ENCODE peak calls at places on chromosomes 13 and 19, in ten cellular contexts. C is heart right ventricle, R is tibial nerve, N is fibroblast of lung, U is glutamatergic neuron, T is fibroblast of pulmonary artery, O is heart left ventricle, K is foreskin fibroblast, E is neural progenitor cell, L is sigmoid colon. J is an unnamed sample.

GRCh38 chr19:45446944-45447343 is 20.9 kb upstream of the FOSB start:
- DNase-seq in T (no peak), C (no peak), E (no peak), O (no peak), U (no peak), R (no peak), K (peak; percentile 71), N (no peak), L (no peak), J (peak; percentile 96)

GRCh38 chr13:24148414-24149305 is 11.9 kb upstream of the SPATA13 start:
- DNase-seq in E (no peak), O (no peak), R (no peak), K (peak; percentile 97), C (no peak), N (peak; percentile 97), L (no peak), U (no peak), T (peak; percentile 97), J (peak; percentile 48)

GRCh38 chr13:80924596-80924995 is 583.7 kb upstream of the SPRY2 start:
- DNase-seq in E (no peak), C (peak; percentile 24), U (no peak), O (peak; percentile 51), T (peak; percentile 84), L (no peak), R (no peak), K (peak; percentile 85), N (peak; percentile 59), J (no peak)

GRCh38 chr13:27022571-27023311 is 148.9 kb downstream of the USP12 start:
- DNase-seq in K (peak; percentile 60), C (no peak), U (no peak), T (no peak), O (no peak), L (peak; percentile 85), N (peak; percentile 94), E (no peak), R (no peak), J (no peak)

GRCh38 chr13:112688560-112689497 is 1.0 kb upstream of the ATP11A start:
- DNase-seq in O (peak; percentile 54), R (peak; percentile 40), T (peak; percentile 6), E (peak; percentile 58), U (peak; percentile 40), N (peak; percentile 4), L (no peak), K (peak; percentile 45), C (no peak), J (no peak)

GRCh38 chr13:77389617-77389984 is 62.7 kb upstream of the MYCBP2 start:
- DNase-seq in C (no peak), K (no peak), O (no peak), N (no peak), R (no peak), T (no peak), U (no peak), L (no peak), E (no peak), J (no peak)

GRCh38 chr13:37109080-37109678 is 3.7 kb upstream of the CSNK1A1L start:
- DNase-seq in K (peak; percentile 70), C (peak; percentile 23), N (peak; percentile 69), U (no peak), L (no peak), R (peak; percentile 58), T (peak; percentile 79), O (no peak), E (peak; percentile 30), J (no peak)

GRCh38 chr19:56837892-56838679 is 2.4 kb downstream of the PEG3 start:
- DNase-seq in U (peak; percentile 81), R (peak; percentile 50), T (peak; percentile 32), N (peak; percentile 68), K (peak; percentile 53), O (peak; percentile 82), E (no peak), L (peak; percentile 86), C (peak; percentile 69), J (no peak)

GRCh38 chr19:5138606-5139594 is 170.0 kb downstream of the KDM4B start:
- DNase-seq in N (peak; percentile 20), K (peak; percentile 60), U (no peak), T (peak; percentile 93), C (peak; percentile 62), E (no peak), O (peak; percentile 52), L (no peak), R (peak; percentile 33), J (no peak)

GRCh38 chr13:91132786-91133185 is 214.7 kb upstream of the MIR17HG start:
- DNase-seq in E (no peak), U (no peak), K (no peak), R (no peak), O (no peak), L (no peak), N (no peak), C (peak; percentile 23), T (peak; percentile 69), J (no peak)

GRCh38 chr13:27607125-27607524 is 13.2 kb downstream of the LNX2 start:
- DNase-seq in U (no peak), T (peak; percentile 88), L (no peak), O (no peak), E (no peak), N (peak; percentile 90), R (no peak), C (peak; percentile 23), K (peak; percentile 84), J (no peak)

GRCh38 chr13:46656786-46657185 is 103.8 kb downstream of the LRCH1 start:
- DNase-seq in T (no peak), R (no peak), C (no peak), U (no peak), K (no peak), N (no peak), L (no peak), E (no peak), O (no peak), J (no peak)

GRCh38 chr19:30649934-30650614 is 277.9 kb downstream of the ZNF536 start:
- DNase-seq in N (peak; percentile 70), L (no peak), C (peak; percentile 33), U (peak; percentile 58), K (peak; percentile 79), E (peak; percentile 68), R (peak; percentile 40), T (peak; percentile 61), O (no peak), J (no peak)

GRCh38 chr19:4474504-4475136 is 2.5 kb downstream of the HDGFL2 start:
- DNase-seq in L (no peak), K (peak; percentile 76), O (no peak), E (peak; percentile 93), U (peak; percentile 80), N (peak; percentile 64), R (no peak), C (no peak), T (peak; percentile 67), J (no peak)

GRCh38 chr19:29329460-29330134 is 116.6 kb upstream of the UQCRFS1 start:
- DNase-seq in O (no peak), E (peak; percentile 79), U (no peak), L (no peak), K (no peak), C (no peak), N (no peak), R (no peak), T (no peak), J (no peak)

GRCh38 chr13:76106763-76107162 is 470.6 kb downstream of the LMO7 start:
- DNase-seq in R (no peak), U (no peak), O (no peak), L (no peak), T (no peak), N (no peak), C (no peak), E (no peak), K (no peak), J (no peak)

DNA sequence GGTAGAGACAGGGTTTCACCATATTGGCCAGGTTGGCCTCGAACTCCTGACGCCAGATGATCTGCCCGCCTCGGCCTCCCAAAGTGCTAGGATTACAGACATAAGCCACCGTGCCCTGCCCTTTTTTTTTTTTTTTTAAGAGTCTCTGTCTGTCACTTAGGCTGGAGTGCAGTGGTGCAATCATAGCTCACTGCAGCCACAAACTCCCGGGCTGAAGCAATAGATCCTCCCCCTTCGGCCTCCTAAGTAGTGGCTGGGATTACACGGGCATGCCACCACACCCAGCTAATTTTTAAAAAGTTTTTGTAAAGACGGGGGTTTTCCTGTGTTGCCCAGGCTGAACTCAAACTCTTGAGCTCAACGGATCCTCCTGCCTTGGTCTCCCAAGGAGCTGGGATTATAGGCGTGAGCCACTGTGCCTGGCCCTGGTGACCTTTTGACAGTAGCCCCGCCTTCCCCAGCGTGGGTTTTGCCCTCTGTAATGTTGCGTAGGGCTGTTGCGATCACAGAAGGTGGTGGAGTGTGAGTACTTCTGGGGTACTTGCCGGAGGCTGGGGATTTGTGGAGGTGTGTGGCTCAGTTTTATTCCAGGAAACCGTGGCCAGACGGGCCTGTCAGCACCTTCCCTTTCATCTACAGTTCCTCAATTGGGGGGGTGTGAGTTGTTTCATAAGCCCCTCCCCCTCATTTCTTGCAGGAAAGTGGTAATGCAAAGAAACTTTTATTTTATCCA is 11.6 kb upstream of the RETN start:
- DNase-seq in K (peak; percentile 38), C (no peak), E (peak; percentile 26), T (no peak), N (peak; percentile 8), O (no peak), U (no peak), L (no peak), R (no peak), J (no peak)
- TF ChIP-seq CTCF in K (no peak), C (no peak), E (no peak), T (no peak), N (no peak), O (no peak), U (no peak), L (no peak), R (no peak), J (no peak)

GRCh38 chr19:12093777-12094176 is 29.2 kb downstream of the ZNF844 start:
- DNase-seq in O (no peak), E (no peak), K (no peak), R (no peak), N (no peak), C (no peak), T (no peak), L (no peak), U (no peak), J (no peak)
- TF ChIP-seq CTCF in O (no peak), E (no peak), K (no peak), R (no peak), N (no peak), C (no peak), T (no peak), L (no peak), U (no peak), J (no peak)

GRCh38 chr13:49240017-49240416 is 7.7 kb upstream of the CDADC1 start:
- DNase-seq in O (no peak), R (no peak), K (peak; percentile 66), T (peak; percentile 51), C (no peak), L (no peak), E (peak; percentile 39), N (peak; percentile 60), U (no peak), J (no peak)
- TF ChIP-seq CTCF in O (peak; percentile 24), R (peak; percentile 29), K (peak; percentile 53), T (peak; percentile 70), C (peak; percentile 39), L (no peak), E (peak; percentile 59), N (peak; percentile 74), U (no peak), J (peak; percentile 34)

DNA sequence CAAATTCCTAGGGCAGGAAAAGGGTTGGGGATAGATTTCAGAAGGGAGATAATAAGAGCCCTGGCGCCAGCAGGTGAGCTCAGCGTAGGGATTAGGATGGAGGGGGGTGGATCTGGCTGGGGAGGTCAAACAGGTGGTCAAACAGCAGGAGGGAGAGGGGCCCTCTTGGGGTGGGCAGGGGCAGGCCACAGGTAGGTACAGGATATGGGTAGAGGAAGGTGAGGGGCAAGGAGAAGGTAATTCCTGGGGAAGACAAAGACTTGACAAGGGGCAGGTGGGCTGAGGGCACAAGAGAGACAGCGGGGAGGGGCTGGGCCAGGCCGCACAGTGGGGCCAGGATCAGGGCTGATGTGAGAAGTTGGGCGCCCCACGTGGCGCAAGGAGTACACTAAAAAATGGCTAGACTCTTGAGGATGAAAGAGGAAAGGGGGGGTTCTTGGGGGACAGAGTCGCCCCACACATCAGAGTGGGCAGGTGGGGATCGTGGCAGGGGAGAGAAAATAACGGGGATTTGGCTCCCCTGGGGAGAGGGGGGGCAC is 713 bp downstream of the KRI1 start:
- DNase-seq in R (peak; percentile 40), U (peak; percentile 61), C (peak; percentile 33), L (peak; percentile 77), E (peak; percentile 81), N (peak; percentile 32), O (no peak), K (peak; percentile 75), T (peak; percentile 32), J (no peak)
- TF ChIP-seq CTCF in R (peak; percentile 28), U (no peak), C (no peak), L (no peak), E (peak; percentile 43), N (peak; percentile 36), O (no peak), K (peak; percentile 36), T (peak; percentile 24), J (peak; percentile 57)

J was measured in RWPE2.